ENCODE peak calls at places on chromosomes 16 and 17, in five cellular contexts. One of them, this sample, is unnamed.

GRCh38 chr17:28701987-28702751 is 9.5 kb downstream of the PROCA1 start:
- DNase-seq in IMR-90: no peak
- DNase-seq in ascending aorta: no peak
- DNase-seq in GM10248: no peak
- DNase-seq in CD8-positive, alpha-beta T cell: no peak
- DNase-seq in this sample: no peak

GRCh38 chr17:56373981-56374380 is 219.5 kb upstream of the NOG start:
- DNase-seq in ascending aorta: no peak
- DNase-seq in IMR-90: no peak
- DNase-seq in GM10248: no peak
- DNase-seq in CD8-positive, alpha-beta T cell: no peak
- DNase-seq in this sample: no peak

GRCh38 chr16:28309811-28310311 is 17.5 kb downstream of the SBK1 start:
- DNase-seq in ascending aorta: no peak
- DNase-seq in IMR-90: no peak
- DNase-seq in GM10248: no peak
- DNase-seq in CD8-positive, alpha-beta T cell: peak
- DNase-seq in this sample: no peak

GRCh38 chr16:58843675-58844074 is 109.6 kb upstream of the GOT2 start:
- DNase-seq in CD8-positive, alpha-beta T cell: no peak
- DNase-seq in ascending aorta: no peak
- DNase-seq in IMR-90: peak
- DNase-seq in GM10248: peak
- DNase-seq in this sample: no peak

GRCh38 chr17:28763804-28764266 is 20.0 kb downstream of the TRAF4 start:
- DNase-seq in IMR-90: peak
- DNase-seq in CD8-positive, alpha-beta T cell: peak
- DNase-seq in GM10248: peak
- DNase-seq in ascending aorta: no peak
- DNase-seq in this sample: peak

GRCh38 chr16:58384437-58385055 is 7.7 kb upstream of the GINS3 start:
- DNase-seq in ascending aorta: no peak
- DNase-seq in GM10248: no peak
- DNase-seq in CD8-positive, alpha-beta T cell: no peak
- DNase-seq in IMR-90: no peak
- DNase-seq in this sample: peak

GRCh38 chr16:27401768-27402568 is at the start of gene IL21R:
- DNase-seq in GM10248: peak
- DNase-seq in IMR-90: peak
- DNase-seq in CD8-positive, alpha-beta T cell: peak
- DNase-seq in ascending aorta: peak
- DNase-seq in this sample: no peak

GRCh38 chr16:3835089-3835602 is 45.4 kb downstream of the CREBBP start:
- DNase-seq in IMR-90: no peak
- DNase-seq in ascending aorta: no peak
- DNase-seq in CD8-positive, alpha-beta T cell: no peak
- DNase-seq in GM10248: no peak
- DNase-seq in this sample: no peak

GRCh38 chr17:6231886-6232767 is 161.9 kb downstream of the WSCD1 start:
- DNase-seq in CD8-positive, alpha-beta T cell: no peak
- DNase-seq in GM10248: no peak
- DNase-seq in ascending aorta: no peak
- DNase-seq in IMR-90: no peak
- DNase-seq in this sample: peak

GRCh38 chr17:80371196-80371595 is 43.8 kb upstream of the ENDOV start:
- DNase-seq in IMR-90: no peak
- DNase-seq in CD8-positive, alpha-beta T cell: no peak
- DNase-seq in GM10248: no peak
- DNase-seq in ascending aorta: no peak
- DNase-seq in this sample: no peak

GRCh38 chr17:77616243-77616731 is 342.2 kb upstream of the TNRC6C start:
- DNase-seq in CD8-positive, alpha-beta T cell: no peak
- DNase-seq in GM10248: no peak
- DNase-seq in ascending aorta: no peak
- DNase-seq in IMR-90: no peak
- DNase-seq in this sample: peak

GRCh38 chr16:85903576-85903975 is 4.6 kb downstream of the IRF8 start:
- DNase-seq in ascending aorta: no peak
- DNase-seq in GM10248: no peak
- DNase-seq in CD8-positive, alpha-beta T cell: no peak
- DNase-seq in IMR-90: no peak
- DNase-seq in this sample: no peak

GRCh38 chr17:2835791-2836190 is 39.6 kb downstream of the RAP1GAP2 start:
- DNase-seq in ascending aorta: no peak
- DNase-seq in IMR-90: no peak
- DNase-seq in GM10248: no peak
- DNase-seq in CD8-positive, alpha-beta T cell: no peak
- DNase-seq in this sample: no peak

GRCh38 chr17:2842464-2842863 is 46.2 kb downstream of the RAP1GAP2 start:
- DNase-seq in ascending aorta: no peak
- DNase-seq in IMR-90: no peak
- DNase-seq in CD8-positive, alpha-beta T cell: no peak
- DNase-seq in GM10248: no peak
- DNase-seq in this sample: no peak

GRCh38 chr17:2841606-2842005 is 45.4 kb downstream of the RAP1GAP2 start:
- DNase-seq in CD8-positive, alpha-beta T cell: no peak
- DNase-seq in IMR-90: peak
- DNase-seq in ascending aorta: no peak
- DNase-seq in GM10248: no peak
- DNase-seq in this sample: no peak

GRCh38 chr17:2837147-2837561 is 40.9 kb downstream of the RAP1GAP2 start:
- DNase-seq in CD8-positive, alpha-beta T cell: peak
- DNase-seq in GM10248: peak
- DNase-seq in ascending aorta: no peak
- DNase-seq in IMR-90: no peak
- DNase-seq in this sample: no peak
- TF ChIP-seq CTCF in CD8-positive, alpha-beta T cell: peak
- TF ChIP-seq CTCF in GM10248: peak
- TF ChIP-seq CTCF in ascending aorta: no peak
- TF ChIP-seq CTCF in IMR-90: no peak
- TF ChIP-seq CTCF in this sample: no peak

DNA sequence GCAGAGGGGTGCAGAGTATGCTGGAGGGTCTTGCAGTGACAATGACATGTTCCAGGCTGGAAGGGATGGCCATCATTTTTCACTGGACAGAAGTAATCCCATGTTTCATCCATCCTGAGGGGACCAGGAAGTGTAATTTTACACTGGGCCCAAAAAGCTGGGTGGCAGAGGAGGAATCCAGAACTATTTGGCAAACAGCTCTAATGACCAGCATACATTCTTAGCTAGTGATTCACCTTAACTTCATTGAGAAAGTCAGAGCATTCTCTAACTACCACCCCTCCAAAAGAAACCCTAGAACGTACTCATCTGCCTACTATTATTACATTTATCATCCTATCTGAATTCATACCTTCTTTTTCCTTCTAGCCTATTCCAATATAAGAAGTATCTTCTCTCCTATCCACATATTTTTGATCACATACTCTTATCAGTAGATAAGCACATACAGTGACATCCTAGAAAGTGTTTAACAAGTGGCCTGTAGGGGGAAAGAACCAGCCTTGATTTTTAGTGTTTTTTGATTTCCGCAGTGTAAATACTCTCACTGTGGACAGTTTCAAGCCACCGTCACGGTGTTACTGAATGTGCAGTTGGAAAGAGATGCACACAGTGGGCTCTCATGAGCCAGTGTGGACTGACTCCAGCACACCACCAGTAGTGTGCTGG is 118.1 kb downstream of the FTO start:
- DNase-seq in ascending aorta: no peak
- DNase-seq in IMR-90: peak
- DNase-seq in GM10248: no peak
- DNase-seq in CD8-positive, alpha-beta T cell: no peak
- DNase-seq in this sample: peak
- TF ChIP-seq CTCF in ascending aorta: no peak
- TF ChIP-seq CTCF in IMR-90: no peak
- TF ChIP-seq CTCF in GM10248: no peak
- TF ChIP-seq CTCF in CD8-positive, alpha-beta T cell: no peak
- TF ChIP-seq CTCF in this sample: no peak

GRCh38 chr17:73289549-73290254 is 22.1 kb downstream of the CDC42EP4 start:
- DNase-seq in ascending aorta: no peak
- DNase-seq in CD8-positive, alpha-beta T cell: no peak
- DNase-seq in GM10248: no peak
- DNase-seq in IMR-90: no peak
- DNase-seq in this sample: no peak

GRCh38 chr17:73285916-73286862 is 24.5 kb upstream of the CPSF4L start:
- DNase-seq in GM10248: no peak
- DNase-seq in ascending aorta: no peak
- DNase-seq in IMR-90: no peak
- DNase-seq in CD8-positive, alpha-beta T cell: no peak
- DNase-seq in this sample: no peak

GRCh38 chr17:73290399-73291259 is 21.2 kb downstream of the CDC42EP4 start:
- DNase-seq in CD8-positive, alpha-beta T cell: no peak
- DNase-seq in ascending aorta: no peak
- DNase-seq in GM10248: no peak
- DNase-seq in IMR-90: no peak
- DNase-seq in this sample: no peak

GRCh38 chr17:73286863-73287296 is 24.9 kb downstream of the CDC42EP4 start:
- DNase-seq in ascending aorta: no peak
- DNase-seq in GM10248: no peak
- DNase-seq in CD8-positive, alpha-beta T cell: no peak
- DNase-seq in IMR-90: peak
- DNase-seq in this sample: no peak

DNA sequence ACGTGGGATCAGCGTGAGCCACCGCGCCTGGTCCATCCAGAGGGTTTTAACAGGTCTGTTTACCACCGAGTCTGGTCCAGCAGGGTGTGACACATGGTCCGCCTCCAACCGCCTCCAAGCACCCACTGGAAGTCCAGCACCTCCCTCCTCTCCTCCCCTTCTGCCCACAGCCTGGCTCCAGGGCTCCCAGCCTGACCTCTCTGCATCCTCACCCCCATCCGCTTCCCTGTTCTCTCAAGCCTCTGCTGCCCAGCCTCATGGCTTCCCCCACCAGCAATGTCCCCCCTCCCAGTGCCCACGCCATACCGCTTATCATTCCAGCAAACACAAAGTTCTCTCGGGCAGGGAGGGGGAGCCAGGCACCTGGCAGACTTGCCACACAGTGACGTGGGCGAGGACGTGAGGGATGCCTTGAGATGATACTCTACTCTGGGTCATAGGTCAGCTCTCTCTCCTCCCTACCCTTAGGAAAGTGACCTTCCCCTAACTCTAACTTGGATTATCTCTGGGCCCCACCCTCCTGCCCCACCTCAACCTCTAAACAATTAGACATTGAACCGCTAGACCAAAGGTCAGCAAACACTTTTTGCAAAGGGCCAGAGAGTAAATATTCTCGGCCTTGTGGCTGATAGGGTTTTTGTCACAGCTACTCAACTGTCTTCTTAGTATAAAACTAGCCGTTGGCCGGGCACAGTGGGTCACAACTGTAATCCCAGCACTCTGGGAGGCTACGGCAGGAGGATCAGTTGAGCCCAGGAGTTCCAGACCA is 23.1 kb downstream of the CDC42EP4 start:
- DNase-seq in CD8-positive, alpha-beta T cell: no peak
- DNase-seq in GM10248: no peak
- DNase-seq in ascending aorta: no peak
- DNase-seq in IMR-90: no peak
- DNase-seq in this sample: peak
- TF ChIP-seq CTCF in CD8-positive, alpha-beta T cell: no peak
- TF ChIP-seq CTCF in GM10248: no peak
- TF ChIP-seq CTCF in ascending aorta: no peak
- TF ChIP-seq CTCF in IMR-90: no peak
- TF ChIP-seq CTCF in this sample: no peak

DNA sequence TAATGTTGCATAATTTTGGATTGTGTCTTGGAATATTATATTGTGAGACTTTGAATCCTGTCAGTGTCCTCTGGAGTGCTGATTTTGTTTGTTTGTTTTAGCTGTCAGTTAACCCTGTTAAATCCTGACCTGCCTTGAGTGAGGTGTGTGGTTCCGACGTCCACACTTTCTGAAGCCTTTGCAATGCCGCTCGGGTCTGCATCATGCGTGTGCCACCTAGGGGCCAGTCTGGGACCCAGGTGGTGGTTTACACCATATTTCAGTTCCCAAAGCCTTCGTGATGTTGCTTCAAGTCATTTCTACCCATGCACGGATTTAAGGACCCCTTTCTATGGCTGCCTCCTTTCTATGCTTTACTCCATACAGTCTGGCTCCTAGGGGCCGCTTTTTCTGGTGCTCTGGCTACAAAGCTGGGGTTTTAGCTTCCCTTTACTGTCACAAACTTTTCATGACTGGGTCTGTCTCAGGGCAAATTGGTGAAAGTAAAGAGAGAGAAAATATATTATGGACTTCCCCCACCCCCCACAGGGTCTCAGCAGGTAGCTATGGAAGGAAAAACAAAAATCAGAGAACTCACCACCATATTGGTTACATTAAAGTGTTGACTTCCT is 11.4 kb upstream of the OR4D1 start:
- DNase-seq in GM10248: no peak
- DNase-seq in ascending aorta: no peak
- DNase-seq in IMR-90: no peak
- DNase-seq in CD8-positive, alpha-beta T cell: no peak
- DNase-seq in this sample: peak
- TF ChIP-seq CTCF in GM10248: no peak
- TF ChIP-seq CTCF in ascending aorta: no peak
- TF ChIP-seq CTCF in IMR-90: peak
- TF ChIP-seq CTCF in CD8-positive, alpha-beta T cell: no peak
- TF ChIP-seq CTCF in this sample: peak

GRCh38 chr16:15676506-15676905 is 26.5 kb downstream of the NDE1 start:
- DNase-seq in CD8-positive, alpha-beta T cell: no peak
- DNase-seq in ascending aorta: no peak
- DNase-seq in GM10248: no peak
- DNase-seq in IMR-90: no peak
- DNase-seq in this sample: no peak

GRCh38 chr16:15677447-15677846 is 27.4 kb downstream of the NDE1 start:
- DNase-seq in IMR-90: no peak
- DNase-seq in CD8-positive, alpha-beta T cell: no peak
- DNase-seq in ascending aorta: no peak
- DNase-seq in GM10248: no peak
- DNase-seq in this sample: no peak

GRCh38 chr16:15686287-15686686 is 36.2 kb downstream of the NDE1 start:
- DNase-seq in GM10248: no peak
- DNase-seq in IMR-90: no peak
- DNase-seq in ascending aorta: no peak
- DNase-seq in CD8-positive, alpha-beta T cell: no peak
- DNase-seq in this sample: no peak

DNA sequence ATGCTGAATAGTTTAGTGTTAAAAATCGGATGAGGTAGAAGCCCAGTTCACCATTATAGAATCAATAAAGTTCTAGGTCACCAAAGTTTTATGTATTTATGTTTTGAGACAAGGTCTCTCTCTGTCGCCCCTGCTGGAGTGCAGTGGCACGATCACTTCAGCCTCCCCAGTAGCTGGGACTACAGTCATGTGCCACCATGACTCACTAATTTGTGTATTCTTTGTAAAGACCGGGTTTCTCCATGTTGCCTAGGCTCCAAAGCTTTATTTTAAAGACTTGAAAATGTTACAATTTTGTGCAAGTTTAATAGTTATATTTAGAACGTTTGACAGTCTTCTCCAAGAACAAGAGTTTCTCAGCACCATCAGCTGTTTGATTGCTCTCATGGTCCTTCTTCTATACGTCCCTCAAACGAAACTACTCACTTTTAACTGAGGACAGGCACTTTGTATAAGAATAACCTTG is 32.1 kb downstream of the NDE1 start:
- DNase-seq in ascending aorta: peak
- DNase-seq in IMR-90: peak
- DNase-seq in CD8-positive, alpha-beta T cell: no peak
- DNase-seq in GM10248: no peak
- DNase-seq in this sample: peak
- TF ChIP-seq CTCF in ascending aorta: peak
- TF ChIP-seq CTCF in IMR-90: peak
- TF ChIP-seq CTCF in CD8-positive, alpha-beta T cell: peak
- TF ChIP-seq CTCF in GM10248: peak
- TF ChIP-seq CTCF in this sample: peak

GRCh38 chr17:7445011-7445927 is at the start of gene CHRNB1:
- DNase-seq in GM10248: peak
- DNase-seq in CD8-positive, alpha-beta T cell: peak
- DNase-seq in IMR-90: peak
- DNase-seq in ascending aorta: peak
- DNase-seq in this sample: no peak
- TF ChIP-seq CTCF in GM10248: no peak
- TF ChIP-seq CTCF in CD8-positive, alpha-beta T cell: no peak
- TF ChIP-seq CTCF in IMR-90: no peak
- TF ChIP-seq CTCF in ascending aorta: no peak
- TF ChIP-seq CTCF in this sample: no peak